ENCODE peak calls at places on chromosomes 4 and X, in ten cellular contexts. S is NCI-H1436; Y is AML-193; T is RWPE1; H is astrocyte of the hippocampus; A is M059J; D is stomach; M is activated CD4-positive, alpha-beta T cell treated with anti-CD3 and anti-CD28 coated beads for 48 hours; F is COR-L47; Q is lower lobe of right lung. K is an unnamed sample.

GRCh38 chr4:158254328-158254727 is 44.0 kb downstream of the TMEM144 start:
- DNase-seq in S (no peak), Y (no peak), T (no peak), H (no peak), A (no peak), D (no peak), M (no peak), F (no peak), Q (no peak), K (no peak)

GRCh38 chr4:101972791-101973190 is 182.3 kb downstream of the BANK1 start:
- DNase-seq in S (no peak), Y (no peak), T (no peak), H (no peak), A (no peak), D (no peak), M (no peak), F (no peak), Q (no peak), K (no peak)

GRCh38 chrX:103674531-103675454 is 11.7 kb downstream of the MORF4L2 start:
- DNase-seq in S (no peak), Y (no peak), T (no peak), H (no peak), A (peak), D (no peak), M (no peak), F (no peak), Q (no peak), K (no peak)

GRCh38 chr4:41525129-41525528 is 12.8 kb upstream of the LIMCH1 start:
- DNase-seq in S (no peak), Y (no peak), T (peak), H (peak), A (peak), D (no peak), M (no peak), F (no peak), Q (no peak), K (no peak)

GRCh38 chr4:24472514-24473308 is 111.6 kb downstream of the DHX15 start:
- DNase-seq in S (peak), Y (peak), T (peak), H (peak), A (peak), D (peak), M (peak), F (peak), Q (peak), K (no peak)

GRCh38 chrX:19024366-19024765 is 40.5 kb upstream of the PHKA2 start:
- DNase-seq in S (no peak), Y (no peak), T (no peak), H (no peak), A (no peak), D (no peak), M (no peak), F (no peak), Q (no peak), K (no peak)

GRCh38 chr4:102759835-102760644 is 728 bp downstream of the MANBA start:
- DNase-seq in S (no peak), Y (peak), T (peak), H (peak), A (peak), D (peak), M (peak), F (peak), Q (no peak), K (peak)

GRCh38 chrX:50327235-50327634 is 122.7 kb downstream of the CCNB3 start:
- DNase-seq in S (no peak), Y (no peak), T (no peak), H (no peak), A (no peak), D (no peak), M (no peak), F (no peak), Q (no peak), K (no peak)

GRCh38 chr4:100306018-100306417 is 115.8 kb upstream of the DDIT4L start:
- DNase-seq in S (no peak), Y (no peak), T (no peak), H (peak), A (peak), D (no peak), M (no peak), F (no peak), Q (no peak), K (no peak)

GRCh38 chr4:53505947-53506346 is 85.3 kb downstream of the LNX1 start:
- DNase-seq in S (no peak), Y (no peak), T (no peak), H (no peak), A (peak), D (no peak), M (no peak), F (no peak), Q (no peak), K (no peak)

GRCh38 chrX:53918697-53919096 is 125.6 kb downstream of the PHF8 start:
- DNase-seq in S (no peak), Y (no peak), T (no peak), H (peak), A (no peak), D (no peak), M (no peak), F (no peak), Q (no peak), K (no peak)

GRCh38 chr4:173418636-173419035 is 19.7 kb upstream of the SCRG1 start:
- DNase-seq in S (no peak), Y (peak), T (no peak), H (no peak), A (no peak), D (no peak), M (no peak), F (no peak), Q (no peak), K (peak)

GRCh38 chr4:139815646-139816601 is 150.3 kb downstream of the MGST2 start:
- DNase-seq in S (peak), Y (peak), T (peak), H (peak), A (peak), D (no peak), M (peak), F (no peak), Q (no peak), K (no peak)

GRCh38 chr4:64125354-64125753 is 283.9 kb downstream of the TECRL start:
- DNase-seq in S (no peak), Y (no peak), T (no peak), H (no peak), A (no peak), D (no peak), M (no peak), F (no peak), Q (no peak), K (no peak)

GRCh38 chr4:126375462-126376054 is 1060.8 kb downstream of the FAT4 start:
- DNase-seq in S (no peak), Y (no peak), T (no peak), H (peak), A (no peak), D (no peak), M (no peak), F (no peak), Q (no peak), K (no peak)

GRCh38 chr4:157096439-157096838 is 20.5 kb downstream of the GLRB start:
- DNase-seq in S (no peak), Y (no peak), T (no peak), H (peak), A (no peak), D (no peak), M (no peak), F (no peak), Q (no peak), K (no peak)

GRCh38 chr4:143375326-143376073 is 38.8 kb downstream of the GAB1 start:
- DNase-seq in S (no peak), Y (no peak), T (no peak), H (peak), A (peak), D (no peak), M (peak), F (peak), Q (no peak), K (no peak)